ENCODE peak calls at places on chromosomes 3 and 15, in eight cellular contexts. One of them, this sample, is unnamed. For H3K4me1, the result is how much of the 10 kb centered on the place peaks cover.

GRCh38 chr15:100601158-100601557 is 826 bp downstream of the LINS1 start:
- DNase-seq in HepG2: no peak
- DNase-seq in stomach: no peak
- DNase-seq in ovary: no peak
- DNase-seq in heart left ventricle: no peak
- DNase-seq in H1: no peak
- DNase-seq in sigmoid colon: no peak
- DNase-seq in tibial nerve: no peak
- DNase-seq in this sample: no peak

GRCh38 chr3:57142335-57142734 is 22.8 kb downstream of the IL17RD start:
- DNase-seq in HepG2: no peak
- DNase-seq in heart left ventricle: no peak
- DNase-seq in ovary: no peak
- DNase-seq in tibial nerve: no peak
- DNase-seq in stomach: no peak
- DNase-seq in H1: no peak
- DNase-seq in sigmoid colon: no peak
- DNase-seq in this sample: no peak

GRCh38 chr15:83166218-83166617 is 41.4 kb downstream of the HDGFL3 start:
- DNase-seq in HepG2: no peak
- DNase-seq in tibial nerve: no peak
- DNase-seq in stomach: no peak
- DNase-seq in sigmoid colon: no peak
- DNase-seq in H1: no peak
- DNase-seq in heart left ventricle: no peak
- DNase-seq in ovary: no peak
- DNase-seq in this sample: no peak

GRCh38 chr3:123883656-123884257 is 375 bp downstream of the MYLK start:
- DNase-seq in stomach: no peak
- DNase-seq in heart left ventricle: peak
- DNase-seq in HepG2: no peak
- DNase-seq in ovary: no peak
- DNase-seq in H1: no peak
- DNase-seq in tibial nerve: no peak
- DNase-seq in sigmoid colon: no peak
- DNase-seq in this sample: no peak

GRCh38 chr15:51198701-51199253 is 104.1 kb upstream of the TNFAIP8L3 start:
- DNase-seq in ovary: no peak
- DNase-seq in H1: no peak
- DNase-seq in heart left ventricle: no peak
- DNase-seq in sigmoid colon: no peak
- DNase-seq in tibial nerve: no peak
- DNase-seq in stomach: no peak
- DNase-seq in HepG2: no peak
- DNase-seq in this sample: no peak

GRCh38 chr3:17800232-17800631 is 57.8 kb upstream of the TBC1D5 start:
- DNase-seq in stomach: no peak
- DNase-seq in sigmoid colon: no peak
- DNase-seq in H1: no peak
- DNase-seq in tibial nerve: no peak
- DNase-seq in HepG2: no peak
- DNase-seq in heart left ventricle: no peak
- DNase-seq in ovary: no peak
- DNase-seq in this sample: no peak

GRCh38 chr3:4904801-4905695 is 74.2 kb upstream of the BHLHE40 start:
- DNase-seq in HepG2: no peak
- DNase-seq in sigmoid colon: no peak
- DNase-seq in heart left ventricle: no peak
- DNase-seq in stomach: no peak
- DNase-seq in ovary: no peak
- DNase-seq in tibial nerve: no peak
- DNase-seq in H1: no peak
- DNase-seq in this sample: no peak

GRCh38 chr15:60760646-60761504 is 281.9 kb upstream of the ICE2 start:
- DNase-seq in HepG2: no peak
- DNase-seq in tibial nerve: no peak
- DNase-seq in H1: no peak
- DNase-seq in stomach: no peak
- DNase-seq in heart left ventricle: no peak
- DNase-seq in sigmoid colon: no peak
- DNase-seq in ovary: no peak
- DNase-seq in this sample: no peak

GRCh38 chr3:66039590-66039887 is 821 bp upstream of the MAGI1 start:
- DNase-seq in H1: no peak
- DNase-seq in HepG2: peak
- DNase-seq in stomach: peak
- DNase-seq in heart left ventricle: peak
- DNase-seq in sigmoid colon: peak
- DNase-seq in tibial nerve: no peak
- DNase-seq in ovary: peak
- DNase-seq in this sample: no peak

GRCh38 chr3:10320320-10320677 is 613 bp downstream of the SEC13 start:
- DNase-seq in ovary: no peak
- DNase-seq in heart left ventricle: no peak
- DNase-seq in stomach: no peak
- DNase-seq in sigmoid colon: no peak
- DNase-seq in tibial nerve: no peak
- DNase-seq in HepG2: no peak
- DNase-seq in H1: no peak
- DNase-seq in this sample: no peak

GRCh38 chr3:10321630-10322354 is 880 bp upstream of the SEC13 start:
- DNase-seq in stomach: no peak
- DNase-seq in HepG2: no peak
- DNase-seq in heart left ventricle: no peak
- DNase-seq in tibial nerve: no peak
- DNase-seq in H1: no peak
- DNase-seq in ovary: no peak
- DNase-seq in sigmoid colon: peak
- DNase-seq in this sample: no peak

GRCh38 chr3:10319251-10319650 is 1.7 kb downstream of the SEC13 start:
- DNase-seq in heart left ventricle: no peak
- DNase-seq in sigmoid colon: no peak
- DNase-seq in ovary: no peak
- DNase-seq in HepG2: no peak
- DNase-seq in stomach: no peak
- DNase-seq in tibial nerve: no peak
- DNase-seq in H1: no peak
- DNase-seq in this sample: no peak

GRCh38 chr3:10317961-10318350 is 3.0 kb downstream of the SEC13 start:
- DNase-seq in sigmoid colon: no peak
- DNase-seq in ovary: no peak
- DNase-seq in H1: no peak
- DNase-seq in HepG2: no peak
- DNase-seq in stomach: no peak
- DNase-seq in tibial nerve: no peak
- DNase-seq in heart left ventricle: no peak
- DNase-seq in this sample: no peak

DNA sequence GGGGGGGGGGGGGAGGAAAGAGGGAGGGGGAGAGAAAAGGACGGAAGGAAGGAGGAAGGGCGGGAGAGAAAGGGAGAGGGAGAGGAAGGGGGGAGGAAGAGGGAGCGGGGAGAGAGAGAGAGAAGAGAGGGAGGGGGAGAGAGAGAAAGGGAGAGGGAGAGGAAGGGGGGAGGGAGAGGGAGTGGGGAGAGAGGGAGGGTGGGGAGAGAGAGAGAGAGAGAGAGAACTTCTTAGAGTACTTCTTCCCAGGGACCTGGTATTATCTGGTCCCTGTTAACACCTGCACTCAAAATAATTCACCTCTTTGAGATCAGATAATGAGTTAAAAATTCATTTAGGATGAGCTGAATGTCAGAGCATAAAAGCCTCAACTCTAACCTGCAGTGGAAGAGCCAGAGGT is 1.1 kb downstream of the SEC13 start:
- DNase-seq in stomach: no peak
- DNase-seq in HepG2: no peak
- DNase-seq in heart left ventricle: no peak
- DNase-seq in H1: no peak
- DNase-seq in tibial nerve: no peak
- DNase-seq in ovary: no peak
- DNase-seq in sigmoid colon: no peak
- DNase-seq in this sample: no peak
- TF ChIP-seq POLR2A in stomach: no peak
- TF ChIP-seq POLR2A in HepG2: no peak
- TF ChIP-seq POLR2A in heart left ventricle: no peak
- TF ChIP-seq POLR2A in H1: no peak
- TF ChIP-seq POLR2A in tibial nerve: no peak
- TF ChIP-seq POLR2A in ovary: no peak
- TF ChIP-seq POLR2A in sigmoid colon: no peak
- TF ChIP-seq POLR2A in this sample: no peak

GRCh38 chr15:25066708-25067107 is 111.9 kb downstream of the SNRPN start:
- DNase-seq in ovary: no peak
- DNase-seq in H1: no peak
- DNase-seq in stomach: no peak
- DNase-seq in sigmoid colon: peak
- DNase-seq in tibial nerve: no peak
- DNase-seq in heart left ventricle: no peak
- DNase-seq in HepG2: no peak
- DNase-seq in this sample: no peak
- H3K4me3 ChIP-seq in ovary: no peak
- H3K4me3 ChIP-seq in H1: no peak
- H3K4me3 ChIP-seq in stomach: no peak
- H3K4me3 ChIP-seq in sigmoid colon: no peak
- H3K4me3 ChIP-seq in tibial nerve: no peak
- H3K4me3 ChIP-seq in heart left ventricle: no peak
- H3K4me3 ChIP-seq in HepG2: no peak
- H3K4me3 ChIP-seq in this sample: no peak

GRCh38 chr3:150349314-150350097 is 58.6 kb upstream of the TSC22D2 start:
- DNase-seq in tibial nerve: peak
- DNase-seq in heart left ventricle: peak
- DNase-seq in H1: no peak
- DNase-seq in ovary: no peak
- DNase-seq in sigmoid colon: peak
- DNase-seq in stomach: no peak
- DNase-seq in HepG2: no peak
- DNase-seq in this sample: no peak
- H3K4me1 ChIP-seq in tibial nerve: under half
- H3K4me1 ChIP-seq in heart left ventricle: under half
- H3K4me1 ChIP-seq in H1: under half
- H3K4me1 ChIP-seq in ovary: under half
- H3K4me1 ChIP-seq in sigmoid colon: under half
- H3K4me1 ChIP-seq in stomach: under half
- H3K4me1 ChIP-seq in HepG2: under half
- H3K4me1 ChIP-seq in this sample: under half

GRCh38 chr3:195118671-195119070 is 152.3 kb downstream of the XXYLT1 start:
- DNase-seq in sigmoid colon: no peak
- DNase-seq in HepG2: no peak
- DNase-seq in ovary: no peak
- DNase-seq in tibial nerve: no peak
- DNase-seq in H1: no peak
- DNase-seq in heart left ventricle: no peak
- DNase-seq in stomach: no peak
- DNase-seq in this sample: no peak

GRCh38 chr3:195117978-195118581 is 152.9 kb downstream of the XXYLT1 start:
- DNase-seq in heart left ventricle: no peak
- DNase-seq in stomach: peak
- DNase-seq in sigmoid colon: no peak
- DNase-seq in H1: no peak
- DNase-seq in HepG2: no peak
- DNase-seq in ovary: no peak
- DNase-seq in tibial nerve: no peak
- DNase-seq in this sample: no peak

GRCh38 chr3:195122261-195122660 is 148.7 kb downstream of the XXYLT1 start:
- DNase-seq in sigmoid colon: no peak
- DNase-seq in ovary: no peak
- DNase-seq in HepG2: no peak
- DNase-seq in tibial nerve: no peak
- DNase-seq in H1: no peak
- DNase-seq in stomach: no peak
- DNase-seq in heart left ventricle: no peak
- DNase-seq in this sample: no peak

GRCh38 chr3:195119461-195120198 is 151.3 kb downstream of the XXYLT1 start:
- DNase-seq in ovary: no peak
- DNase-seq in sigmoid colon: no peak
- DNase-seq in heart left ventricle: no peak
- DNase-seq in stomach: no peak
- DNase-seq in HepG2: peak
- DNase-seq in tibial nerve: no peak
- DNase-seq in H1: peak
- DNase-seq in this sample: no peak

GRCh38 chr3:195120199-195120556 is 150.8 kb downstream of the XXYLT1 start:
- DNase-seq in tibial nerve: no peak
- DNase-seq in HepG2: no peak
- DNase-seq in H1: no peak
- DNase-seq in heart left ventricle: no peak
- DNase-seq in stomach: no peak
- DNase-seq in sigmoid colon: no peak
- DNase-seq in ovary: no peak
- DNase-seq in this sample: no peak
- TF ChIP-seq POLR2A in tibial nerve: no peak
- TF ChIP-seq POLR2A in HepG2: no peak
- TF ChIP-seq POLR2A in H1: no peak
- TF ChIP-seq POLR2A in heart left ventricle: no peak
- TF ChIP-seq POLR2A in stomach: no peak
- TF ChIP-seq POLR2A in sigmoid colon: no peak
- TF ChIP-seq POLR2A in ovary: no peak
- TF ChIP-seq POLR2A in this sample: no peak

DNA sequence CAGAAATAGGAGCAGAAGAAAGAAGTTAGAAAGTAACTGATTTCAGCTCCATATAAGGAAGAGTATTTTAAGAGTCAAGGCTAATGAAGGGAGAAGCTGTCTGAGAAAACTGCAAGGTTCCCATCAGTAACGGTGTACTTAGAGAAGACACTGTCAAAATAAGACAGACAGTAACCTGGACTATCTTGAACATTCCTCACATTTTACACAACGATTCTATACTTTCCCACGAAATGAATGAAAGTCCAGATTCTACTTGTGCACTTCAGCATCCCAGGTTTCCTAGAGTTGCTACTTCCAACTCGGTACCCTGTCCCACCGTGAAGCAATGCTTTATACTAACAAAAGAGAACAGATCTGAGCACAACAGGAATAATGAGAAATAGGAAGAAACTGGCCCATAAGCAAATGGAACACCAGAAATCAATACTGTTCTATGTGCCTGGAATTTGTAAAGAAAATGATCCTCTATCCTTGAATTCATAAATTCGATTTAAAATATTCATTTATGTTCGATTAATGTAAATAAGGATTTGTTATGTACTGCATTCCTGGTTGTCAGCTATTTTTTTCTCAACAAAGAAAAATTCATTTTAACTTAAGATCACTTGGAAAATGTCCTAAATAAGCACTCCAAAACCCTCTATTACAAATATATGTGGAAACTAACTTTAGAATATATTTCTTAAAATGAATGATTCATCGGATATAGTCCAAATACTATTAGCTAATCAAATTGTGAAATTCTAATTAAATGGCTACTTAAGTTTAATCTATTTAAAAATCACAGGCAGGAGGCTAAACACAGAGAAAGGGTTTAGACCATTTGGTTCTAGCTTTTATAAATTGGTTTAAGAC is 1.5 kb downstream of the C3orf70 start:
- DNase-seq in HepG2: no peak
- DNase-seq in sigmoid colon: no peak
- DNase-seq in stomach: no peak
- DNase-seq in heart left ventricle: no peak
- DNase-seq in ovary: no peak
- DNase-seq in tibial nerve: no peak
- DNase-seq in H1: no peak
- DNase-seq in this sample: no peak
- H3K4me3 ChIP-seq in HepG2: peak
- H3K4me3 ChIP-seq in sigmoid colon: peak
- H3K4me3 ChIP-seq in stomach: peak
- H3K4me3 ChIP-seq in heart left ventricle: peak
- H3K4me3 ChIP-seq in ovary: peak
- H3K4me3 ChIP-seq in tibial nerve: no peak
- H3K4me3 ChIP-seq in H1: peak
- H3K4me3 ChIP-seq in this sample: no peak